ENCODE peak calls at places on chromosomes 1 and 21, in seven cellular contexts. V is fibroblast of lung, X is adrenal gland, F is ovary, L is kidney epithelial cell, O is left ventricle myocardium inferior, R is brain microvascular endothelial cell. A is an unnamed sample.

GRCh38 chr1:181295215-181295614 is 188.1 kb upstream of the CACNA1E start:
- DNase-seq in V (no peak), X (no peak), F (no peak), L (no peak), O (no peak), R (no peak), A (no peak)

GRCh38 chr1:227428803-227429202 is 110.5 kb upstream of the CDC42BPA start:
- DNase-seq in V (peak; percentile 70), X (no peak), F (no peak), L (peak; percentile 60), O (no peak), R (peak; percentile 70), A (no peak)

GRCh38 chr1:182595641-182596240 is 6.7 kb upstream of the RNASEL start:
- DNase-seq in V (peak; percentile 67), X (peak; percentile 77), F (peak; percentile 71), L (no peak), O (peak; percentile 59), R (peak; percentile 76), A (peak; percentile 78)

GRCh38 chr1:239125027-239125426 is 261.3 kb upstream of the CHRM3 start:
- DNase-seq in V (no peak), X (no peak), F (no peak), L (no peak), O (no peak), R (no peak), A (peak; percentile 27)

GRCh38 chr1:113931456-113931855 is 2.3 kb downstream of the HIPK1 start:
- DNase-seq in V (peak; percentile 78), X (no peak), F (no peak), L (no peak), O (no peak), R (peak; percentile 21), A (no peak)

GRCh38 chr21:45378258-45378966 is 26.6 kb upstream of the COL18A1 start:
- DNase-seq in V (peak; percentile 37), X (no peak), F (no peak), L (no peak), O (peak; percentile 12), R (no peak), A (no peak)

GRCh38 chr1:163528710-163529348 is 207.1 kb downstream of the NUF2 start:
- DNase-seq in V (peak; percentile 49), X (peak; percentile 20), F (peak; percentile 19), L (no peak), O (no peak), R (peak; percentile 21), A (peak; percentile 39)

GRCh38 chr1:110542730-110543129 is 23.8 kb upstream of the KCNA10 start:
- DNase-seq in V (peak; percentile 49), X (no peak), F (no peak), L (no peak), O (no peak), R (peak; percentile 41), A (no peak)

GRCh38 chr1:41245659-41246058 is 3.6 kb upstream of the SCMH1 start:
- DNase-seq in V (no peak), X (no peak), F (no peak), L (no peak), O (no peak), R (no peak), A (no peak)

GRCh38 chr21:15953551-15954116 is 223.9 kb downstream of the USP25 start:
- DNase-seq in V (no peak), X (no peak), F (no peak), L (no peak), O (no peak), R (no peak), A (no peak)

GRCh38 chr1:87399264-87399663 is 70.6 kb downstream of the LMO4 start:
- DNase-seq in V (no peak), X (no peak), F (no peak), L (no peak), O (no peak), R (no peak), A (no peak)

DNA sequence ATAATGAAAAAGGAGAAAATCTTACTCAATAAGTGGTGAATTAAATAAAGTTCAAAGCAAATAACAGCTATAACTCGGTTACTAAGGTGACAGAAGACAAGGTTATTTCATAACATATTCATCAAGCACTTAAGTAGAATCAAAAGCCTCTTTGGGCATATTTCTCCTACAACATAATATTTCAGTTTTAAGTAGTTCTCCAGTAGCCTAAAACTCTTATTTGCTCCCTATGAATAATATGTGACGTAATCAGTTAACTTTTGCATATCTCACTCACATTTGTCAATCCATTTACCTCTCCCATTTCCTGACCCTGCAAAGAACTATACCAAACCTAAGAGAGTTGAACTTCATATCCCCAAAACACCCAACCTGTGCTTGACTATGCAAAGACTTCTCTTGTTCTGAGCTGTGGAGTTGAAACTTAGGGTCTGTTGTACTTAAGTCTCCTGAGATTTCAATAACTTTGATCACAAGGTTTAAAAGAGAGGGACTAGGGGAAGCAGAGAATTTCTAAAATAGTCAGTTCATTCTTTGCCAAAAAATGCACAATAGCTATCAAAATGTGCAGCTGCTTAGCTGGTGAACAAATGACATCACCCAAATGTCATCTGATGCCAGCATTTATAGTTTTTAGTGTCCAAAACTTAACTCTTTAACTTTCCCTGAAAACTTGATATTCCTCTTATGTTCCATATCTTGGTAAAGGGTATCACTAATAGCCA is 37.2 kb downstream of the TTLL7 start:
- DNase-seq in V (peak; percentile 9), X (no peak), F (no peak), L (no peak), O (no peak), R (no peak), A (no peak)
- H3K36me3 ChIP-seq in V (no peaks in the 10 kb centered on the region), X (no peaks in the 10 kb centered on the region), F (no peaks in the 10 kb centered on the region), L (no peaks in the 10 kb centered on the region), O (no peaks in the 10 kb centered on the region), R (no peaks in the 10 kb centered on the region), A (no peaks in the 10 kb centered on the region)

GRCh38 chr1:232555581-232556189 is 74.2 kb downstream of the SIPA1L2 start:
- DNase-seq in V (no peak), X (no peak), F (no peak), L (no peak), O (no peak), R (no peak), A (no peak)
- H3K4me3 ChIP-seq in V (no peak overlapping the region), X (no peak overlapping the region), F (no peak overlapping the region), L (no peak overlapping the region), O (no peak overlapping the region), R (no peak overlapping the region), A (no peak overlapping the region)

GRCh38 chr1:200550367-200550766 is 70.2 kb downstream of the KIF14 start:
- DNase-seq in V (no peak), X (no peak), F (no peak), L (no peak), O (no peak), R (no peak), A (no peak)

GRCh38 chr1:200558866-200559459 is 61.6 kb downstream of the KIF14 start:
- DNase-seq in V (peak; percentile 75), X (peak; percentile 21), F (no peak), L (peak; percentile 18), O (no peak), R (peak; percentile 61), A (peak; percentile 25)

GRCh38 chr1:200561856-200562214 is 58.7 kb downstream of the KIF14 start:
- DNase-seq in V (no peak), X (no peak), F (no peak), L (no peak), O (no peak), R (no peak), A (no peak)

GRCh38 chr1:200556005-200556404 is 64.5 kb downstream of the KIF14 start:
- DNase-seq in V (peak; percentile 31), X (no peak), F (no peak), L (no peak), O (no peak), R (no peak), A (no peak)
- TF ChIP-seq CTCF in V (peak; percentile 41), X (no peak), F (no peak), L (peak; percentile 47), O (no peak), R (peak; percentile 50), A (peak; percentile 34)

GRCh38 chr1:25245809-25246599 is 1.2 kb downstream of the RSRP1 start:
- DNase-seq in V (peak; percentile 41), X (no peak), F (no peak), L (no peak), O (no peak), R (no peak), A (no peak)
- H3K36me3 ChIP-seq in V (peaks cover 7% of the 10 kb centered on the region), X (peaks cover 45% of the 10 kb centered on the region), F (no peaks in the 10 kb centered on the region), L (peaks cover 2% of the 10 kb centered on the region), O (peaks cover 56% of the 10 kb centered on the region), R (peaks cover 55% of the 10 kb centered on the region), A (peaks cover 23% of the 10 kb centered on the region)

GRCh38 chr21:44351535-44352252 is 1.7 kb upstream of the TRPM2 start:
- DNase-seq in V (no peak), X (no peak), F (no peak), L (no peak), O (no peak), R (no peak), A (no peak)
- H3K4me3 ChIP-seq in V (no peak overlapping the region), X (no peak overlapping the region), F (no peak overlapping the region), L (no peak overlapping the region), O (no peak overlapping the region), R (no peak overlapping the region), A (no peak overlapping the region)

DNA sequence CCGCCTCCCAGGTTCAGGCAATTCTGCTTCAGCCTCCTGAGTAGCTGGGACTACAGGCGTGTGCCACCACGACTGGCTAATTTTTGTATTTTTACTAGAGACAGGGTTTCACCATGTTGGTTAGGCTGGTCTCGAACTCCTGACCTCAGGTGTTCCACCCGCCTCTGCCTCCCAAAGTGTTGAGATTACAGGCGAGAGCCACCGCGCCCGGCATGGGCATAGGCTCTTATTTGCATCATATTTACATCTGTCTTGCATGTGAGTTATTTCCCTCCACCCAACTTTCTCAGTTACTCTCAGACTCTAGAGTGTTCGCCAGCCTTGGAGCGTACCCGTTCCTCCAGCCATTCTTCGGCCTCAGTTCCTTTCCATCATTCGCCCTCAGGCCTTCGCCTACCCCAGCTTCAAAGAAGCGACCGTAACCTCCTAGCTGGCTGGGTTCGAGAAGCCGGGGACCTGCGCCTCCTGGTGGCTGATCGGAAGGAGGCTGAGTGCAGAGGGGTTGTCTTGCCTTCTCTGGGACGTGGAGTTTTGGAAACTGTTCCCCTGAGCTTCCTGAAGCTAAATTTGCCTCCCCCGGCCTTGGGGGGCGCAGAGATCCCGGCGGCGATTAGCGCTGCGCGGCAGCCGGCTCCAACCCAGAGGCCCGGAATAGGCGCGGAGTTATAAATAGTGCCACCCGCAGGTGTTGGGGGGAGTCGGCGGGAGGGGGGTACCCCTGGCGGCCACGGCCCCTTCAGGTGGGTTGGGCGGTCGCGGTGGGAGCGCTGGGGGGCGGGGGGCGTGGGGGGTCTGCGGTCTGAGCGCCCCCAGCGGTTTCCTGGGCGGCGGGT is 3.6 kb upstream of the ZBTB7B start:
- DNase-seq in V (peak; percentile 76), X (peak; percentile 69), F (peak; percentile 80), L (no peak), O (peak; percentile 72), R (no peak), A (peak; percentile 86)
- TF ChIP-seq CTCF in V (peak; percentile 96), X (peak; percentile 69), F (peak; percentile 86), L (peak; percentile 93), O (peak; percentile 84), R (peak; percentile 98), A (peak; percentile 98)

GRCh38 chr1:224425279-224425884 is 9.2 kb downstream of the WDR26 start:
- DNase-seq in V (no peak), X (no peak), F (no peak), L (no peak), O (no peak), R (no peak), A (no peak)

GRCh38 chr1:224429616-224430015 is 5.0 kb downstream of the WDR26 start:
- DNase-seq in V (no peak), X (no peak), F (no peak), L (no peak), O (no peak), R (no peak), A (no peak)

GRCh38 chr1:224430511-224431113 is 4.0 kb downstream of the WDR26 start:
- DNase-seq in V (peak; percentile 80), X (peak; percentile 43), F (no peak), L (no peak), O (no peak), R (peak; percentile 67), A (no peak)

GRCh38 chr1:224431726-224432125 is 2.9 kb downstream of the WDR26 start:
- DNase-seq in V (no peak), X (no peak), F (no peak), L (no peak), O (no peak), R (no peak), A (no peak)

GRCh38 chr1:224427346-224427745 is 7.3 kb downstream of the WDR26 start:
- DNase-seq in V (peak; percentile 85), X (no peak), F (no peak), L (no peak), O (no peak), R (peak; percentile 69), A (no peak)
- H3K36me3 ChIP-seq in V (peaks cover 3% of the 10 kb centered on the region), X (peaks cover 50% of the 10 kb centered on the region), F (no peaks in the 10 kb centered on the region), L (peaks cover 2% of the 10 kb centered on the region), O (peaks cover 58% of the 10 kb centered on the region), R (peaks cover 25% of the 10 kb centered on the region), A (peaks cover 52% of the 10 kb centered on the region)